ENCODE peak calls at places on chromosomes 7 and 10, in four cellular contexts. X, J, E and C are unnamed samples. For H3K4me1, the result is how much of the 10 kb centered on the place peaks cover.

GRCh38 chr7:132030161-132030568 is 473.7 kb upstream of the PODXL start:
- DNase-seq in X (peak), J (no peak), E (no peak), C (no peak)

GRCh38 chr10:12780634-12781601 is 220.6 kb downstream of the CCDC3 start:
- DNase-seq in E (no peak), X (no peak), J (peak), C (no peak)

GRCh38 chr10:130160775-130161174 is 24.6 kb downstream of the GLRX3 start:
- DNase-seq in X (no peak), E (no peak), J (peak), C (no peak)

GRCh38 chr10:129612481-129613109 is 145.6 kb downstream of the MGMT start:
- DNase-seq in E (no peak), X (no peak), J (no peak), C (no peak)

GRCh38 chr7:136359333-136359903 is 382.3 kb upstream of the MTPN start:
- DNase-seq in J (no peak), E (no peak), X (no peak), C (no peak)

GRCh38 chr10:131830446-131831130 is 70.2 kb upstream of the PPP2R2D start:
- DNase-seq in E (no peak), J (no peak), X (no peak), C (peak)

GRCh38 chr10:33612551-33612950 is 278.1 kb upstream of the NRP1 start:
- DNase-seq in J (peak), X (peak), E (no peak), C (no peak)

GRCh38 chr10:68826764-68827591 is at the start of gene STOX1:
- DNase-seq in X (peak), J (peak), E (peak), C (peak)

GRCh38 chr7:120841608-120842007 is 16.3 kb downstream of the TSPAN12 start:
- DNase-seq in E (no peak), X (no peak), J (no peak), C (no peak)

GRCh38 chr7:46281071-46281470 is 360.0 kb upstream of the IGFBP3 start:
- DNase-seq in E (peak), J (no peak), X (peak), C (no peak)

GRCh38 chr7:157675427-157675930 is 338.7 kb downstream of the DNAJB6 start:
- DNase-seq in X (no peak), E (no peak), J (no peak), C (peak)

GRCh38 chr10:50506861-50507573 is 116.7 kb downstream of the SGMS1 start:
- DNase-seq in E (no peak), J (no peak), X (no peak), C (no peak)

GRCh38 chr7:75045881-75046280 is 27.7 kb downstream of the RCC1L start:
- DNase-seq in X (no peak), J (no peak), E (no peak), C (no peak)

GRCh38 chr7:8089036-8089780 is 120.6 kb downstream of the GLCCI1 start:
- DNase-seq in J (no peak), X (no peak), E (no peak), C (no peak)

GRCh38 chr10:119198438-119198837 is 8.9 kb upstream of the GRK5 start:
- DNase-seq in J (no peak), E (no peak), X (no peak), C (no peak)

GRCh38 chr7:159030490-159031134 is 114.1 kb downstream of the VIPR2 start:
- DNase-seq in J (no peak), E (no peak), X (no peak), C (no peak)

GRCh38 chr7:27651702-27652101 is 11.0 kb downstream of the HIBADH start:
- DNase-seq in J (peak), X (no peak), E (no peak), C (no peak)

GRCh38 chr10:8088504-8088903 is 34.0 kb downstream of the GATA3 start:
- DNase-seq in X (no peak), J (no peak), E (no peak), C (no peak)

GRCh38 chr10:35781643-35782035 is 139.5 kb upstream of the FZD8 start:
- DNase-seq in J (no peak), E (no peak), X (no peak), C (no peak)

GRCh38 chr7:36819639-36820038 is 95.3 kb upstream of the AOAH start:
- DNase-seq in J (no peak), X (no peak), E (no peak), C (no peak)

GRCh38 chr10:131621784-131622624 is 278.8 kb upstream of the PPP2R2D start:
- DNase-seq in X (no peak), E (no peak), J (no peak), C (no peak)

GRCh38 chr10:75399461-75400162 is 2.0 kb downstream of the ZNF503 start:
- DNase-seq in E (peak), X (peak), J (peak), C (peak)
- TF ChIP-seq CTCF in E (peak), X (peak), J (peak), C (peak)

GRCh38 chr10:44951827-44952226 is 7.8 kb upstream of the RASSF4 start:
- DNase-seq in X (no peak), J (no peak), E (no peak), C (peak)
- H3K4me1 ChIP-seq in X (under half), J (under half), E (under half), C (under half)

GRCh38 chr10:86399879-86400704 is 33.5 kb upstream of the GRID1 start:
- DNase-seq in X (peak), E (peak), J (peak), C (peak)
- TF ChIP-seq CTCF in X (peak), E (peak), J (peak), C (peak)

DNA sequence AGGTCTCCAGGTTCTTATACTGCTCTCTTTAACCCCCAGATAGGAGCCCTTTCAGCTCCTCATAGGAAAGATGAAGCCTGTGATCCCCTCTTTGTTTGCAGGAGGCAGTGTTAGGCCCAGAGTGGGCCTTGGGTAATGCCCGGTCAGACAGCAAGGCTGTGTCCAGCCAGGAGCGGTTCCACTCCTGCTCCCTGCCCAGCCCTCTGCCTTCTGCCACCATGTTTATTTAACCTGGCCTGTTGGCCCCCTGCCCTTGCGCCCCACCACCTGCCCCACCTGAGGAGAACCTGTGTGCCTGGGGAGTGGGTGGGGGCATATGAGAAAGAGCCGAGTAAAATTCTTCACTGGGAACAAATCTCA is 24.3 kb downstream of the CDH23 start:
- DNase-seq in J (no peak), E (no peak), X (no peak), C (no peak)
- H3K4me1 ChIP-seq in J (under half), E (under half), X (under half), C (under half)

DNA sequence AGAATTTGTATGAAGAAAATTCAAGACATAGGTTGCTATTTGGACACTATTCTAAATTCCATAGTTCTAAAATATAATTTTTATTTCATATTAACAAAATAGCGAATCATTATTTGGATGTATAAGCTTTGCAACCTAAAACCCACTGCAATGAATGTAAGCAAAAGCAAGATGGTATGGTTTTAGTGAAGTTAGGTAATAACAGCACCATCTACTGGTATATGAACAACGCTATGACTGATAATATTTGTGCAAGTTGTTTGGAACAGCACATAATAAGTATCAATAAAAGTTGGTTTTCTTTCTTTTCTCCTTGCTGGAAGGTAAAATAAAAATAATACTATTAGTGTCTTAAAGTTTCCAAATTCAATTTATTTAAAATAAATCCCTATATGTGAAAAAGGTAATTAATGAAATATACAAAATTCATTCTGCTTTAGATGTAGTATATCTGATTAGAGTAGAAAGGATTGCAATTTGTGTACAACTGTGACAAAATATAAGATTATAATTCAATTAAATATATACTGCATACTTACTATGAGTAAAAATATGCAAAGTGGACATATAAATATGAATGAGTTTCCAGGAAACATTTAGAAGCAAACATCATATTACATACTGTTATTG is 79.0 kb upstream of the LSM8 start:
- DNase-seq in E (no peak), X (peak), J (peak), C (no peak)
- TF ChIP-seq CTCF in E (peak), X (peak), J (peak), C (no peak)

DNA sequence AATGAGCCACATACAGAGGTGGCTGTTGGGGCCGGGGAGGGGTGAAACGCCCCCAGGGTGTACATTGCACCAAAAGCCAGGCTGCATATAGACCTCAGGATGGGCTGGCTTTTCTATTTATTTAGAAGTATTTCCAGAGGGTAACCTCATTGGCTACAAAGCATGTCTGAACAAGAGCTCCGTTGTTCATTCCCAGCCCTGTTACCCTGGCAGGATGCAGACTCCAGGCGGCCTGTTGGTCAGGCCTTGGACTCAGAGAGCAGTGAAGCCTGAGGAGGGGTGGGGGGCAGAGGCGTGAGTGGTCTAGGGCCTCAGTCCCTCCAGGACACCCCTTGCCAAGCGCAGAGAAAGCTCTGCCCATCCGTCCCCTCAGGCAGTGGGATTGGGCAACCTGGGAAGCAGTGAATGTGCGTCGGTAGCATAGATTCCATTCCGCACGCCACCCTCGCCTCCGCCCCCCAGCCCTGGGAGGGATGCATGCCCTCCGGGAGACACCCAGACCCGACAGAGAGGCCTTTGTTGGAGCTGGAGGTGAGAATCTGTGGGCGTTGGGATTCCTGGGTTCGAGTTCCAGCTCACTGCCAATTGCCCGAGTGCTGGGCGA is 41.9 kb downstream of the TCF7L2 start:
- DNase-seq in X (peak), E (no peak), J (no peak), C (no peak)
- H3K4me1 ChIP-seq in X (half or more), E (under half), J (under half), C (under half)